ENCODE peak calls at places on chromosome 4, in ten cellular contexts. One of them, this sample, is unnamed.

GRCh38 chr4:181757921-181758320 is 485.3 kb upstream of the TENM3 start:
- DNase-seq in B cell: no peak
- DNase-seq in sciatic nerve: no peak
- DNase-seq in DMS53: no peak
- DNase-seq in activated CD4-positive, alpha-beta memory T cell treated with anti-CD3 and anti-CD28 coated beads for 36 hours: no peak
- DNase-seq in cerebellum: no peak
- DNase-seq in KBM-7: no peak
- DNase-seq in NCI-H2081: peak
- DNase-seq in adrenal gland: no peak
- DNase-seq in mesothelial cell of epicardium: no peak
- DNase-seq in this sample: no peak

GRCh38 chr4:176321589-176321988 is 1.8 kb downstream of the SPCS3 start:
- DNase-seq in B cell: no peak
- DNase-seq in sciatic nerve: no peak
- DNase-seq in DMS53: no peak
- DNase-seq in activated CD4-positive, alpha-beta memory T cell treated with anti-CD3 and anti-CD28 coated beads for 36 hours: no peak
- DNase-seq in cerebellum: no peak
- DNase-seq in KBM-7: no peak
- DNase-seq in NCI-H2081: no peak
- DNase-seq in adrenal gland: no peak
- DNase-seq in mesothelial cell of epicardium: no peak
- DNase-seq in this sample: peak

GRCh38 chr4:29970626-29971025 is 749.5 kb upstream of the PCDH7 start:
- DNase-seq in B cell: no peak
- DNase-seq in sciatic nerve: no peak
- DNase-seq in DMS53: peak
- DNase-seq in activated CD4-positive, alpha-beta memory T cell treated with anti-CD3 and anti-CD28 coated beads for 36 hours: no peak
- DNase-seq in cerebellum: no peak
- DNase-seq in KBM-7: no peak
- DNase-seq in NCI-H2081: no peak
- DNase-seq in adrenal gland: no peak
- DNase-seq in mesothelial cell of epicardium: no peak
- DNase-seq in this sample: no peak

GRCh38 chr4:105651879-105652640 is 56.4 kb downstream of the INTS12 start:
- DNase-seq in B cell: no peak
- DNase-seq in sciatic nerve: no peak
- DNase-seq in DMS53: no peak
- DNase-seq in activated CD4-positive, alpha-beta memory T cell treated with anti-CD3 and anti-CD28 coated beads for 36 hours: no peak
- DNase-seq in cerebellum: no peak
- DNase-seq in KBM-7: no peak
- DNase-seq in NCI-H2081: no peak
- DNase-seq in adrenal gland: no peak
- DNase-seq in mesothelial cell of epicardium: no peak
- DNase-seq in this sample: peak

GRCh38 chr4:94852601-94853000 is 94.8 kb downstream of the BMPR1B start:
- DNase-seq in B cell: no peak
- DNase-seq in sciatic nerve: no peak
- DNase-seq in DMS53: no peak
- DNase-seq in activated CD4-positive, alpha-beta memory T cell treated with anti-CD3 and anti-CD28 coated beads for 36 hours: no peak
- DNase-seq in cerebellum: no peak
- DNase-seq in KBM-7: no peak
- DNase-seq in NCI-H2081: no peak
- DNase-seq in adrenal gland: no peak
- DNase-seq in mesothelial cell of epicardium: no peak
- DNase-seq in this sample: no peak

GRCh38 chr4:173478884-173479283 is 51.1 kb downstream of the HAND2 start:
- DNase-seq in B cell: no peak
- DNase-seq in sciatic nerve: no peak
- DNase-seq in DMS53: no peak
- DNase-seq in activated CD4-positive, alpha-beta memory T cell treated with anti-CD3 and anti-CD28 coated beads for 36 hours: no peak
- DNase-seq in cerebellum: no peak
- DNase-seq in KBM-7: no peak
- DNase-seq in NCI-H2081: no peak
- DNase-seq in adrenal gland: no peak
- DNase-seq in mesothelial cell of epicardium: no peak
- DNase-seq in this sample: no peak

GRCh38 chr4:5361968-5362367 is 310.7 kb downstream of the STK32B start:
- DNase-seq in B cell: no peak
- DNase-seq in sciatic nerve: no peak
- DNase-seq in DMS53: peak
- DNase-seq in activated CD4-positive, alpha-beta memory T cell treated with anti-CD3 and anti-CD28 coated beads for 36 hours: no peak
- DNase-seq in cerebellum: no peak
- DNase-seq in KBM-7: peak
- DNase-seq in NCI-H2081: no peak
- DNase-seq in adrenal gland: no peak
- DNase-seq in mesothelial cell of epicardium: no peak
- DNase-seq in this sample: no peak

GRCh38 chr4:36133658-36134057 is 110.7 kb downstream of the ARAP2 start:
- DNase-seq in B cell: no peak
- DNase-seq in sciatic nerve: no peak
- DNase-seq in DMS53: no peak
- DNase-seq in activated CD4-positive, alpha-beta memory T cell treated with anti-CD3 and anti-CD28 coated beads for 36 hours: no peak
- DNase-seq in cerebellum: no peak
- DNase-seq in KBM-7: peak
- DNase-seq in NCI-H2081: no peak
- DNase-seq in adrenal gland: no peak
- DNase-seq in mesothelial cell of epicardium: no peak
- DNase-seq in this sample: no peak

GRCh38 chr4:61231421-61231820 is 31.3 kb downstream of the ADGRL3 start:
- DNase-seq in B cell: no peak
- DNase-seq in sciatic nerve: no peak
- DNase-seq in DMS53: no peak
- DNase-seq in activated CD4-positive, alpha-beta memory T cell treated with anti-CD3 and anti-CD28 coated beads for 36 hours: no peak
- DNase-seq in cerebellum: no peak
- DNase-seq in KBM-7: no peak
- DNase-seq in NCI-H2081: peak
- DNase-seq in adrenal gland: no peak
- DNase-seq in mesothelial cell of epicardium: no peak
- DNase-seq in this sample: no peak

GRCh38 chr4:131499139-131499873 is 1649.8 kb upstream of the PCDH10 start:
- DNase-seq in B cell: no peak
- DNase-seq in sciatic nerve: no peak
- DNase-seq in DMS53: no peak
- DNase-seq in activated CD4-positive, alpha-beta memory T cell treated with anti-CD3 and anti-CD28 coated beads for 36 hours: no peak
- DNase-seq in cerebellum: no peak
- DNase-seq in KBM-7: peak
- DNase-seq in NCI-H2081: no peak
- DNase-seq in adrenal gland: no peak
- DNase-seq in mesothelial cell of epicardium: no peak
- DNase-seq in this sample: no peak

GRCh38 chr4:109243871-109244270 is 58.6 kb downstream of the COL25A1 start:
- DNase-seq in B cell: no peak
- DNase-seq in sciatic nerve: no peak
- DNase-seq in DMS53: no peak
- DNase-seq in activated CD4-positive, alpha-beta memory T cell treated with anti-CD3 and anti-CD28 coated beads for 36 hours: no peak
- DNase-seq in cerebellum: no peak
- DNase-seq in KBM-7: no peak
- DNase-seq in NCI-H2081: no peak
- DNase-seq in adrenal gland: no peak
- DNase-seq in mesothelial cell of epicardium: no peak
- DNase-seq in this sample: no peak

GRCh38 chr4:38670939-38671593 is 7.1 kb downstream of the KLF3 start:
- DNase-seq in B cell: peak
- DNase-seq in sciatic nerve: no peak
- DNase-seq in DMS53: peak
- DNase-seq in activated CD4-positive, alpha-beta memory T cell treated with anti-CD3 and anti-CD28 coated beads for 36 hours: no peak
- DNase-seq in cerebellum: no peak
- DNase-seq in KBM-7: no peak
- DNase-seq in NCI-H2081: peak
- DNase-seq in adrenal gland: no peak
- DNase-seq in mesothelial cell of epicardium: no peak
- DNase-seq in this sample: no peak

GRCh38 chr4:122831515-122832196 is 5.0 kb downstream of the FGF2 start:
- DNase-seq in B cell: no peak
- DNase-seq in sciatic nerve: no peak
- DNase-seq in DMS53: no peak
- DNase-seq in activated CD4-positive, alpha-beta memory T cell treated with anti-CD3 and anti-CD28 coated beads for 36 hours: no peak
- DNase-seq in cerebellum: no peak
- DNase-seq in KBM-7: no peak
- DNase-seq in NCI-H2081: no peak
- DNase-seq in adrenal gland: no peak
- DNase-seq in mesothelial cell of epicardium: no peak
- DNase-seq in this sample: no peak

GRCh38 chr4:82561745-82562552 is at the start of gene TMEM150C:
- DNase-seq in B cell: peak
- DNase-seq in sciatic nerve: no peak
- DNase-seq in DMS53: peak
- DNase-seq in activated CD4-positive, alpha-beta memory T cell treated with anti-CD3 and anti-CD28 coated beads for 36 hours: no peak
- DNase-seq in cerebellum: peak
- DNase-seq in KBM-7: peak
- DNase-seq in NCI-H2081: peak
- DNase-seq in adrenal gland: peak
- DNase-seq in mesothelial cell of epicardium: peak
- DNase-seq in this sample: peak

GRCh38 chr4:517806-518070 is 18.7 kb downstream of the PIGG start:
- DNase-seq in B cell: no peak
- DNase-seq in sciatic nerve: no peak
- DNase-seq in DMS53: no peak
- DNase-seq in activated CD4-positive, alpha-beta memory T cell treated with anti-CD3 and anti-CD28 coated beads for 36 hours: no peak
- DNase-seq in cerebellum: no peak
- DNase-seq in KBM-7: no peak
- DNase-seq in NCI-H2081: no peak
- DNase-seq in adrenal gland: no peak
- DNase-seq in mesothelial cell of epicardium: no peak
- DNase-seq in this sample: no peak

GRCh38 chr4:1249731-1250526 is 999 bp upstream of the CTBP1 start:
- DNase-seq in B cell: no peak
- DNase-seq in sciatic nerve: peak
- DNase-seq in DMS53: peak
- DNase-seq in activated CD4-positive, alpha-beta memory T cell treated with anti-CD3 and anti-CD28 coated beads for 36 hours: peak
- DNase-seq in cerebellum: peak
- DNase-seq in KBM-7: peak
- DNase-seq in NCI-H2081: peak
- DNase-seq in adrenal gland: peak
- DNase-seq in mesothelial cell of epicardium: no peak
- DNase-seq in this sample: peak

GRCh38 chr4:19983072-19983471 is 268.6 kb upstream of the SLIT2 start:
- DNase-seq in B cell: no peak
- DNase-seq in sciatic nerve: no peak
- DNase-seq in DMS53: peak
- DNase-seq in activated CD4-positive, alpha-beta memory T cell treated with anti-CD3 and anti-CD28 coated beads for 36 hours: no peak
- DNase-seq in cerebellum: no peak
- DNase-seq in KBM-7: no peak
- DNase-seq in NCI-H2081: no peak
- DNase-seq in adrenal gland: no peak
- DNase-seq in mesothelial cell of epicardium: no peak
- DNase-seq in this sample: no peak

GRCh38 chr4:185825737-185826136 is 13.7 kb upstream of the SORBS2 start:
- DNase-seq in B cell: no peak
- DNase-seq in sciatic nerve: no peak
- DNase-seq in DMS53: peak
- DNase-seq in activated CD4-positive, alpha-beta memory T cell treated with anti-CD3 and anti-CD28 coated beads for 36 hours: no peak
- DNase-seq in cerebellum: no peak
- DNase-seq in KBM-7: no peak
- DNase-seq in NCI-H2081: no peak
- DNase-seq in adrenal gland: no peak
- DNase-seq in mesothelial cell of epicardium: no peak
- DNase-seq in this sample: no peak

GRCh38 chr4:7476820-7477219 is 42.1 kb upstream of the PSAPL1 start:
- DNase-seq in B cell: no peak
- DNase-seq in sciatic nerve: no peak
- DNase-seq in DMS53: no peak
- DNase-seq in activated CD4-positive, alpha-beta memory T cell treated with anti-CD3 and anti-CD28 coated beads for 36 hours: no peak
- DNase-seq in cerebellum: no peak
- DNase-seq in KBM-7: no peak
- DNase-seq in NCI-H2081: no peak
- DNase-seq in adrenal gland: no peak
- DNase-seq in mesothelial cell of epicardium: no peak
- DNase-seq in this sample: no peak

GRCh38 chr4:95508421-95508820 is 40.4 kb downstream of the UNC5C start:
- DNase-seq in B cell: no peak
- DNase-seq in sciatic nerve: no peak
- DNase-seq in DMS53: no peak
- DNase-seq in activated CD4-positive, alpha-beta memory T cell treated with anti-CD3 and anti-CD28 coated beads for 36 hours: no peak
- DNase-seq in cerebellum: no peak
- DNase-seq in KBM-7: no peak
- DNase-seq in NCI-H2081: no peak
- DNase-seq in adrenal gland: no peak
- DNase-seq in mesothelial cell of epicardium: no peak
- DNase-seq in this sample: no peak

GRCh38 chr4:19402666-19403065 is 849.0 kb upstream of the SLIT2 start:
- DNase-seq in B cell: no peak
- DNase-seq in sciatic nerve: no peak
- DNase-seq in DMS53: no peak
- DNase-seq in activated CD4-positive, alpha-beta memory T cell treated with anti-CD3 and anti-CD28 coated beads for 36 hours: no peak
- DNase-seq in cerebellum: no peak
- DNase-seq in KBM-7: no peak
- DNase-seq in NCI-H2081: no peak
- DNase-seq in adrenal gland: no peak
- DNase-seq in mesothelial cell of epicardium: no peak
- DNase-seq in this sample: no peak

GRCh38 chr4:149265645-149266044 is 550.0 kb downstream of the IQCM start:
- DNase-seq in B cell: no peak
- DNase-seq in sciatic nerve: no peak
- DNase-seq in DMS53: no peak
- DNase-seq in activated CD4-positive, alpha-beta memory T cell treated with anti-CD3 and anti-CD28 coated beads for 36 hours: no peak
- DNase-seq in cerebellum: no peak
- DNase-seq in KBM-7: no peak
- DNase-seq in NCI-H2081: no peak
- DNase-seq in adrenal gland: no peak
- DNase-seq in mesothelial cell of epicardium: no peak
- DNase-seq in this sample: no peak

GRCh38 chr4:94957030-94957429 is 199.3 kb downstream of the BMPR1B start:
- DNase-seq in B cell: no peak
- DNase-seq in sciatic nerve: no peak
- DNase-seq in DMS53: peak
- DNase-seq in activated CD4-positive, alpha-beta memory T cell treated with anti-CD3 and anti-CD28 coated beads for 36 hours: no peak
- DNase-seq in cerebellum: no peak
- DNase-seq in KBM-7: no peak
- DNase-seq in NCI-H2081: no peak
- DNase-seq in adrenal gland: no peak
- DNase-seq in mesothelial cell of epicardium: no peak
- DNase-seq in this sample: peak

GRCh38 chr4:42750091-42750490 is 93.2 kb upstream of the ATP8A1 start:
- DNase-seq in B cell: peak
- DNase-seq in sciatic nerve: no peak
- DNase-seq in DMS53: peak
- DNase-seq in activated CD4-positive, alpha-beta memory T cell treated with anti-CD3 and anti-CD28 coated beads for 36 hours: no peak
- DNase-seq in cerebellum: no peak
- DNase-seq in KBM-7: peak
- DNase-seq in NCI-H2081: peak
- DNase-seq in adrenal gland: no peak
- DNase-seq in mesothelial cell of epicardium: no peak
- DNase-seq in this sample: peak

GRCh38 chr4:141329174-141329569 is 108.5 kb downstream of the ZNF330 start:
- DNase-seq in B cell: no peak
- DNase-seq in sciatic nerve: no peak
- DNase-seq in DMS53: no peak
- DNase-seq in activated CD4-positive, alpha-beta memory T cell treated with anti-CD3 and anti-CD28 coated beads for 36 hours: no peak
- DNase-seq in cerebellum: no peak
- DNase-seq in KBM-7: no peak
- DNase-seq in NCI-H2081: no peak
- DNase-seq in adrenal gland: peak
- DNase-seq in mesothelial cell of epicardium: no peak
- DNase-seq in this sample: peak

This sample was measured in NCI-H82.